ENCODE peak calls at places on chromosomes 2 and 18, in five cellular contexts. N is foreskin fibroblast, V is heart right ventricle, F is DND-41, P is MV-4-11. J is an unnamed sample.

GRCh38 chr2:46967990-46968647 is 52.5 kb upstream of the MCFD2 start:
- DNase-seq in N (peak), F (no peak), V (peak), P (peak), J (peak)

GRCh38 chr2:105760191-105760590 is 15.5 kb downstream of the NCK2 start:
- DNase-seq in N (no peak), P (no peak), V (no peak), F (no peak), J (peak)

GRCh38 chr18:32310119-32310518 is 120.3 kb downstream of the MEP1B start:
- DNase-seq in F (no peak), N (no peak), P (no peak), V (no peak), J (peak)

GRCh38 chr2:149562304-149562703 is 25.3 kb downstream of the MMADHC start:
- DNase-seq in V (no peak), P (no peak), F (no peak), N (peak), J (peak)

GRCh38 chr2:48312126-48312525 is 217.8 kb upstream of the STON1 start:
- DNase-seq in V (no peak), P (no peak), F (no peak), N (peak), J (no peak)

GRCh38 chr2:222424281-222424728 is at the start of gene SGPP2:
- DNase-seq in V (no peak), P (no peak), F (no peak), N (peak), J (no peak)

GRCh38 chr2:216346781-216347180 is 25.5 kb downstream of the MARCHF4 start:
- DNase-seq in V (no peak), P (no peak), N (no peak), F (no peak), J (no peak)

GRCh38 chr2:149692837-149693518 is 105.4 kb upstream of the MMADHC start:
- DNase-seq in V (no peak), N (peak), P (no peak), F (no peak), J (no peak)

GRCh38 chr2:48148841-48149240 is 242.5 kb upstream of the FBXO11 start:
- DNase-seq in N (no peak), V (no peak), F (no peak), P (no peak), J (no peak)

GRCh38 chr2:183149489-183149888 is 25.2 kb downstream of the NUP35 start:
- DNase-seq in P (no peak), V (no peak), F (no peak), N (no peak), J (peak)

GRCh38 chr2:98598781-98599428 is 9.4 kb downstream of the COA5 start:
- DNase-seq in P (peak), N (peak), V (no peak), F (no peak), J (no peak)

GRCh38 chr2:110853516-110853915 is 121.1 kb downstream of the ACOXL start:
- DNase-seq in P (peak), N (peak), V (no peak), F (peak), J (peak)

GRCh38 chr18:2908166-2908945 is 61.5 kb downstream of the EMILIN2 start:
- DNase-seq in P (no peak), V (no peak), N (no peak), F (no peak), J (no peak)

GRCh38 chr2:64327510-64328414 is 126.2 kb upstream of the LGALSL start:
- DNase-seq in V (peak), P (no peak), N (peak), F (peak), J (peak)

GRCh38 chr2:114001152-114001551 is 111.3 kb downstream of the ACTR3 start:
- DNase-seq in P (no peak), F (no peak), V (no peak), N (no peak), J (no peak)

GRCh38 chr2:105397025-105397722 is 1.7 kb downstream of the FHL2 start:
- DNase-seq in V (no peak), P (no peak), F (no peak), N (peak), J (peak)

GRCh38 chr2:162636206-162636728 is 202.3 kb downstream of the KCNH7 start:
- DNase-seq in V (no peak), F (no peak), N (no peak), P (no peak), J (no peak)

GRCh38 chr2:225122007-225122406 is 79.7 kb upstream of the DOCK10 start:
- DNase-seq in F (no peak), P (no peak), N (no peak), V (no peak), J (peak)

GRCh38 chr2:91477731-91478672 is 2786.5 kb downstream of the RPIA start:
- DNase-seq in P (no peak), V (peak), N (peak), F (no peak), J (peak)

GRCh38 chr18:8153887-8154583 is 455.2 kb upstream of the RAB12 start:
- DNase-seq in V (no peak), P (no peak), N (peak), F (no peak), J (no peak)

J was measured in mesendoderm.